ENCODE peak calls at places on chromosomes 2 and 18, in five cellular contexts. E is thoracic aorta, X is brain microvascular endothelial cell, M is IMR-90, J is transverse colon. C is an unnamed sample. For H3K27me3, the result is how much of the 10 kb centered on the place peaks cover.

GRCh38 chr2:120305296-120305695 is 40.6 kb upstream of the INHBB start:
- DNase-seq in E (no peak), X (no peak), M (no peak), J (no peak), C (peak)

GRCh38 chr2:85266424-85267041 is 61.3 kb downstream of the TGOLN2 start:
- DNase-seq in E (no peak), X (peak), M (peak), J (peak), C (peak)

GRCh38 chr18:79786781-79787526 is 10.8 kb upstream of the KCNG2 start:
- DNase-seq in E (no peak), X (no peak), M (peak), J (no peak), C (no peak)

GRCh38 chr2:33322099-33322498 is 154.3 kb upstream of the RASGRP3 start:
- DNase-seq in E (no peak), X (peak), M (peak), J (no peak), C (no peak)

GRCh38 chr2:222733846-222734689 is 62.6 kb downstream of the MOGAT1 start:
- DNase-seq in E (no peak), X (no peak), M (no peak), J (no peak), C (no peak)

GRCh38 chr2:133817680-133818566 is 249.7 kb upstream of the NCKAP5 start:
- DNase-seq in E (no peak), X (peak), M (peak), J (no peak), C (no peak)

GRCh38 chr2:98935777-98936132 is 270 bp downstream of the CRACDL start:
- DNase-seq in E (no peak), X (no peak), M (no peak), J (no peak), C (no peak)

GRCh38 chr2:28093768-28094167 is 203.2 kb downstream of the BABAM2 start:
- DNase-seq in E (no peak), X (no peak), M (no peak), J (no peak), C (no peak)

GRCh38 chr2:15943378-15943851 is 3.1 kb downstream of the MYCN start:
- DNase-seq in E (no peak), X (no peak), M (no peak), J (peak), C (no peak)

GRCh38 chr2:201929627-201930026 is 104.0 kb upstream of the FZD7 start:
- DNase-seq in E (no peak), X (no peak), M (no peak), J (no peak), C (no peak)

GRCh38 chr2:1833046-1833445 is 88.7 kb upstream of the PXDN start:
- DNase-seq in E (no peak), X (no peak), M (no peak), J (no peak), C (no peak)

GRCh38 chr2:113060396-113060795 is 1.4 kb downstream of the IL36RN start:
- DNase-seq in E (no peak), X (no peak), M (no peak), J (no peak), C (no peak)

GRCh38 chr18:46712406-46712805 is 44.4 kb downstream of the ST8SIA5 start:
- DNase-seq in E (no peak), X (no peak), M (peak), J (no peak), C (no peak)

GRCh38 chr18:7904529-7904928 is 337.4 kb downstream of the PTPRM start:
- DNase-seq in E (no peak), X (peak), M (peak), J (no peak), C (no peak)

GRCh38 chr2:908568-908967 is 42.1 kb upstream of the SNTG2 start:
- DNase-seq in E (no peak), X (no peak), M (no peak), J (no peak), C (no peak)

GRCh38 chr18:50190236-50190635 is 4.7 kb downstream of the MYO5B start:
- DNase-seq in E (no peak), X (peak), M (no peak), J (no peak), C (no peak)

GRCh38 chr2:174153757-174154680 is 94.3 kb downstream of the OLA1 start:
- DNase-seq in E (no peak), X (peak), M (peak), J (no peak), C (no peak)

GRCh38 chr18:35933982-35934381 is 38.5 kb upstream of the RMP24 start:
- DNase-seq in E (no peak), X (no peak), M (no peak), J (no peak), C (no peak)

GRCh38 chr18:48621240-48621639 is 82.4 kb downstream of the CTIF start:
- DNase-seq in E (no peak), X (peak), M (peak), J (no peak), C (no peak)

GRCh38 chr18:4541588-4541987 is 86.5 kb upstream of the DLGAP1 start:
- DNase-seq in E (no peak), X (no peak), M (no peak), J (no peak), C (no peak)

GRCh38 chr2:197011777-197012641 is 85.5 kb upstream of the PGAP1 start:
- DNase-seq in E (no peak), X (peak), M (peak), J (no peak), C (peak)

GRCh38 chr2:57890993-57891688 is 155.5 kb upstream of the VRK2 start:
- DNase-seq in E (no peak), X (peak), M (peak), J (peak), C (no peak)

GRCh38 chr2:47779416-47779790 is 3.5 kb upstream of the MSH6 start:
- DNase-seq in E (no peak), X (no peak), M (no peak), J (no peak), C (no peak)

GRCh38 chr2:52810460-52810859 is 957.1 kb upstream of the CHAC2 start:
- DNase-seq in E (no peak), X (peak), M (peak), J (no peak), C (peak)

GRCh38 chr2:39779926-39780325 is 868 bp upstream of the THUMPD2 start:
- DNase-seq in E (no peak), X (no peak), M (no peak), J (no peak), C (no peak)

GRCh38 chr2:109558076-109558882 is 55.5 kb downstream of the SEPTIN10 start:
- DNase-seq in E (no peak), X (peak), M (peak), J (peak), C (no peak)

GRCh38 chr18:62807406-62807805 is 92.1 kb downstream of the PHLPP1 start:
- DNase-seq in E (no peak), X (no peak), M (no peak), J (no peak), C (no peak)

GRCh38 chr18:22165049-22165602 is 4.3 kb upstream of the GATA6 start:
- DNase-seq in E (no peak), X (no peak), M (no peak), J (no peak), C (no peak)

GRCh38 chr18:63161032-63161727 is 158.4 kb downstream of the BCL2 start:
- DNase-seq in E (no peak), X (no peak), M (no peak), J (no peak), C (peak)

GRCh38 chr2:148253716-148254115 is 232.8 kb downstream of the MBD5 start:
- DNase-seq in E (no peak), X (no peak), M (peak), J (no peak), C (no peak)

GRCh38 chr2:151999058-151999457 is 99.8 kb downstream of the CACNB4 start:
- DNase-seq in E (no peak), X (peak), M (peak), J (peak), C (peak)

GRCh38 chr2:133780099-133780996 is 212.1 kb upstream of the NCKAP5 start:
- DNase-seq in E (no peak), X (peak), M (peak), J (peak), C (peak)

GRCh38 chr2:217956895-217957457 is 45.8 kb downstream of the TNS1 start:
- DNase-seq in E (no peak), X (no peak), M (no peak), J (peak), C (no peak)

GRCh38 chr2:238094438-238095022 is 5.6 kb upstream of the ESPNL start:
- DNase-seq in E (no peak), X (no peak), M (no peak), J (no peak), C (no peak)

GRCh38 chr2:234632527-234633391 is 135.9 kb upstream of the ARL4C start:
- DNase-seq in E (no peak), X (peak), M (peak), J (no peak), C (no peak)

GRCh38 chr2:128686498-128686861 is 367.8 kb upstream of the HS6ST1 start:
- DNase-seq in E (no peak), X (no peak), M (no peak), J (no peak), C (no peak)

GRCh38 chr2:211816739-211817138 is 721.9 kb downstream of the ERBB4 start:
- DNase-seq in E (no peak), X (no peak), M (no peak), J (no peak), C (no peak)
- H3K27me3 ChIP-seq in E (under half), X (under half), M (under half), J (under half), C (under half)

DNA sequence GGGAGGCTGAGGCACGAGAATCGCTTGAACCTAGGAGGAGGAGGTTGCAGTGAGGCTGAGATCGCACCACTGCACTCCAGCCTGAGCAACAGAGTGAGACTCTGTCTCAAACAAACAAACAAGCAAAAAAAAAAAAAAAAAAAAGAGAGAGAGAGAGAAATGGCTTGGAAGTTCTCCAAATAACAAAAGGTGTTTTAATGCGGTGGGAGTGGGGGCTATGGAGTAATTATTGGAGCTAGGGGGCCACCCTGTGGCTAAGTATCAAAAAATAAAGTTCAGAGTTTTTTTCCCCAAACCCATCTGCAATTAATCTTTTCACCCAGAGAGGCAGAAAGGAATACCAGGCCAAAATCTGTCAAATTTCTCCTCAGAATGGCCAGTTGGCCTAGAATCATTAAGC is 23.0 kb upstream of the CEP68 start:
- DNase-seq in E (no peak), X (no peak), M (no peak), J (no peak), C (peak)
- TF ChIP-seq CTCF in E (no peak), X (no peak), M (peak), J (no peak), C (peak)

GRCh38 chr18:24173997-24174396 is 35.1 kb downstream of the CABYR start:
- DNase-seq in E (no peak), X (no peak), M (no peak), J (no peak), C (no peak)

GRCh38 chr18:24168496-24168895 is 29.6 kb downstream of the CABYR start:
- DNase-seq in E (no peak), X (no peak), M (no peak), J (no peak), C (no peak)

GRCh38 chr18:24170389-24170788 is 31.5 kb downstream of the CABYR start:
- DNase-seq in E (no peak), X (no peak), M (no peak), J (no peak), C (no peak)
- H3K4me3 ChIP-seq in E (no peak), X (no peak), M (no peak), J (no peak), C (no peak)

GRCh38 chr2:72916743-72917137 is 579 bp upstream of the EMX1 start:
- DNase-seq in E (no peak), X (no peak), M (no peak), J (no peak), C (no peak)
- H3K27me3 ChIP-seq in E (under half), X (half or more), M (half or more), J (half or more), C (half or more)

DNA sequence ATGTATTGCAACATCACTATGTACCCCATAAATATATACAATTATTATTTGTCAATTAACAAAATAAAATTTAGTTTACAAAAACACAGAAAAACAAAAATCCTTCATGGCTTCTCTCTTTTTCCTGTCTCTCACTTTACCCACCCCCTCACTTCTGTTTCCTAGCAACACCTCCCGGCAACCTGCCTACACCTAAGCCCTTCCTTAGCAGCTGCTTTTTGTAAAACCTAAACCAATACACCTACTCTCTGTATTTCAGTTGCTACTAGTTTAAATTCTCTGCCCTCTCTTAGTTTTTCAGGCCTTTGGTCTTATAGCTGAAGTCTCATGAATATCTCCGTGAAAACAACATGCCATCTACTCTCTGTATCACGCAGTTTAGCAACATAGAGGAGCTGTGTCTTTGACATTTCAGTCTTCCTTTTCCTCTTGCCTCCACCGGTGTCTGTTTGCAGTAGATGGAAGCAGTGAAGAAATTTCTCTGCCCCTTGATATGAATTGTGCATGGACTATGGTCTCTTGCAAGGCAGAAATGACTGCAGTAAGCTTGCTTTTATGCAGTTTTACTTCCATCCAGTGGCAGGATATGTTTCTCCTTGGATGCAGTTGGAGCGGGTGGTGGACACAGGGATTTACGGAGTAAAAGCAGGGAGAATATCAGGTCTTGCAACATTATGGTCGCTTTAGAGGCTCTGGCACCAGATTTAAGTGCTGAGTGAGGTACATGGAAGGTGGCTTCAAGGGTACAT is 42.0 kb upstream of the ZDBF2 start:
- DNase-seq in E (no peak), X (no peak), M (no peak), J (no peak), C (no peak)
- TF ChIP-seq CTCF in E (no peak), X (no peak), M (no peak), J (no peak), C (no peak)

GRCh38 chr18:27249933-27250332 is 64.8 kb upstream of the CHST9 start:
- DNase-seq in E (no peak), X (no peak), M (no peak), J (no peak), C (no peak)

DNA sequence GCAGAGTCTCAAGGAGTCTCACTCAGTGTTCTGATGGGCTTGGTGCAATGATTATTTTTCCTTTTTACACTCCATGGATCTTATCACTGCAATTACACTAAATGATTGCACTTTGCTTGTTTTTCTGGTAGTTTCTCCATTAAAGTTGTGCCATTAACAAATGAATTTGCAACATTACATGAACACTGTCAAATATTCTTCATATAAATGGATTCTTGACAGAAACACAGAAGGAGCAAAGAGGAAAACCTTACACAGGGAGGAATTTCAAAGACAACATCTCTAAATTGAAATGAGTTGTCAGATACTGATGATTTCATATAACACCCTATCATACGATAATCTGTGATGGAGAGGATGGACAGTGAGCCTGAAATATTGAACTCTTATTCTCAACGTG is 65.4 kb upstream of the CHST9 start:
- DNase-seq in E (no peak), X (no peak), M (no peak), J (no peak), C (no peak)
- H3K4me3 ChIP-seq in E (no peak), X (no peak), M (no peak), J (no peak), C (no peak)